ENCODE peak calls at places on chromosomes 4 and X, in six cellular contexts. F is sigmoid colon, X is GM12878, T is endothelial cell of umbilical vein, L is HCT116, H is K562. B is an unnamed sample.

GRCh38 chrX:72041901-72042859 is 89.5 kb downstream of the RTL5 start:
- DNase-seq in F (peak), X (no peak), T (no peak), L (no peak), H (no peak), B (no peak)

GRCh38 chr4:17721496-17722360 is 59.7 kb downstream of the FAM184B start:
- DNase-seq in F (no peak), X (no peak), T (no peak), L (no peak), H (no peak), B (no peak)

GRCh38 chrX:39869846-39870601 is 227.7 kb downstream of the BCOR start:
- DNase-seq in F (no peak), X (no peak), T (peak), L (no peak), H (peak), B (no peak)

GRCh38 chr4:1204828-1205591 is 32.6 kb upstream of the SPON2 start:
- DNase-seq in F (peak), X (no peak), T (no peak), L (no peak), H (no peak), B (peak)

GRCh38 chr4:123398803-123399637 is 2.4 kb downstream of the SPRY1 start:
- DNase-seq in F (peak), X (no peak), T (peak), L (peak), H (no peak), B (peak)

GRCh38 chr4:141246683-141247429 is 26.2 kb downstream of the ZNF330 start:
- DNase-seq in F (no peak), X (no peak), T (no peak), L (no peak), H (peak), B (no peak)

GRCh38 chr4:110637408-110638131 is 14.7 kb upstream of the PITX2 start:
- DNase-seq in F (no peak), X (no peak), T (no peak), L (no peak), H (no peak), B (peak)

GRCh38 chrX:101260435-101260834 is 30.7 kb downstream of the TAF7L start:
- DNase-seq in F (no peak), X (no peak), T (peak), L (no peak), H (peak), B (no peak)

GRCh38 chr4:143188325-143189088 is 3.8 kb downstream of the USP38 start:
- DNase-seq in F (no peak), X (no peak), T (peak), L (no peak), H (no peak), B (no peak)

GRCh38 chrX:85052636-85053343 is 49.1 kb downstream of the APOOL start:
- DNase-seq in F (no peak), X (no peak), T (peak), L (peak), H (no peak), B (no peak)

GRCh38 chr4:92599044-92599443 is 295.3 kb downstream of the GRID2 start:
- DNase-seq in F (no peak), X (no peak), T (no peak), L (no peak), H (no peak), B (no peak)

GRCh38 chrX:80014141-80014940 is at the start of gene TBX22:
- DNase-seq in F (no peak), X (no peak), T (no peak), L (no peak), H (no peak), B (no peak)

GRCh38 chr4:53015681-53016080 is 153.6 kb downstream of the RASL11B start:
- DNase-seq in F (peak), X (no peak), T (peak), L (peak), H (peak), B (no peak)

GRCh38 chrX:20143539-20143938 is 1.9 kb upstream of the EIF1AX start:
- DNase-seq in F (no peak), X (no peak), T (no peak), L (no peak), H (no peak), B (no peak)

GRCh38 chr4:106986486-106986885 is 49.6 kb downstream of the DKK2 start:
- DNase-seq in F (no peak), X (no peak), T (no peak), L (no peak), H (no peak), B (no peak)

GRCh38 chr4:159400782-159401712 is 298.2 kb downstream of the RAPGEF2 start:
- DNase-seq in F (no peak), X (no peak), T (no peak), L (no peak), H (no peak), B (no peak)

GRCh38 chr4:158930573-158930972 is 161.7 kb downstream of the FNIP2 start:
- DNase-seq in F (no peak), X (no peak), T (no peak), L (no peak), H (no peak), B (no peak)

GRCh38 chrX:74104356-74105065 is 199.5 kb upstream of the ZCCHC13 start:
- DNase-seq in F (no peak), X (no peak), T (no peak), L (peak), H (no peak), B (no peak)

GRCh38 chr4:88605744-88606143 is 13.5 kb downstream of the HERC3 start:
- DNase-seq in F (no peak), X (no peak), T (no peak), L (no peak), H (no peak), B (no peak)

GRCh38 chr4:3244002-3244401 is 5.0 kb upstream of the MSANTD1 start:
- DNase-seq in F (no peak), X (no peak), T (no peak), L (no peak), H (no peak), B (no peak)

GRCh38 chr4:139977838-139978604 is 176.0 kb downstream of the MAML3 start:
- DNase-seq in F (no peak), X (no peak), T (no peak), L (no peak), H (no peak), B (no peak)

GRCh38 chrX:139106111-139106510 is 394.6 kb upstream of the FGF13 start:
- DNase-seq in F (no peak), X (no peak), T (no peak), L (no peak), H (no peak), B (no peak)

GRCh38 chr4:184648220-184649025 is 824 bp downstream of the CASP3 start:
- DNase-seq in F (peak), X (no peak), T (peak), L (no peak), H (peak), B (peak)

GRCh38 chr4:71833175-71833900 is 49.5 kb upstream of the GC start:
- DNase-seq in F (no peak), X (no peak), T (no peak), L (no peak), H (peak), B (peak)

GRCh38 chr4:47198791-47199190 is 167.4 kb downstream of the GABRB1 start:
- DNase-seq in F (no peak), X (no peak), T (no peak), L (no peak), H (no peak), B (no peak)
- TF ChIP-seq POLR2AphosphoS5 in F (no peak), X (no peak), T (no peak), L (no peak), H (no peak), B (no peak)

GRCh38 chr4:7826909-7827306 is 112.8 kb downstream of the AFAP1 start:
- DNase-seq in F (peak), X (no peak), T (no peak), L (no peak), H (no peak), B (no peak)
- TF ChIP-seq POLR2A in F (no peak), X (no peak), T (no peak), L (no peak), H (no peak), B (no peak)

GRCh38 chrX:16946361-16946964 is at the start of gene REPS2:
- DNase-seq in F (peak), X (no peak), T (peak), L (peak), H (peak), B (peak)

GRCh38 chrX:16950423-16950822 is 4.0 kb downstream of the REPS2 start:
- DNase-seq in F (no peak), X (no peak), T (no peak), L (no peak), H (no peak), B (no peak)

GRCh38 chrX:16946971-16947562 is 609 bp downstream of the REPS2 start:
- DNase-seq in F (peak), X (no peak), T (no peak), L (no peak), H (no peak), B (peak)
- H3K4me3 ChIP-seq in F (peak), X (peak), T (peak), L (peak), H (peak), B (peak)

GRCh38 chr4:76061977-76062376 is 12.5 kb upstream of the ART3 start:
- DNase-seq in F (no peak), X (no peak), T (no peak), L (no peak), H (no peak), B (no peak)

GRCh38 chr4:76066546-76066945 is 8.0 kb upstream of the ART3 start:
- DNase-seq in F (no peak), X (no peak), T (no peak), L (no peak), H (no peak), B (no peak)

GRCh38 chr4:76072760-76073159 is 1.7 kb upstream of the ART3 start:
- DNase-seq in F (no peak), X (no peak), T (no peak), L (no peak), H (no peak), B (no peak)

GRCh38 chr4:76067652-76068286 is 6.7 kb upstream of the ART3 start:
- DNase-seq in F (peak), X (no peak), T (peak), L (peak), H (peak), B (no peak)
- TF ChIP-seq POLR2AphosphoS5 in F (no peak), X (no peak), T (no peak), L (no peak), H (no peak), B (no peak)

GRCh38 chr4:121790976-121791375 is 10.1 kb upstream of the EXOSC9 start:
- DNase-seq in F (no peak), X (no peak), T (no peak), L (no peak), H (peak), B (no peak)
- TF ChIP-seq POLR2A in F (no peak), X (no peak), T (no peak), L (no peak), H (no peak), B (no peak)

GRCh38 chr4:37243722-37244582 is 591 bp upstream of the NWD2 start:
- DNase-seq in F (no peak), X (no peak), T (no peak), L (no peak), H (no peak), B (no peak)
- H3K4me3 ChIP-seq in F (peak), X (no peak), T (no peak), L (no peak), H (no peak), B (no peak)

DNA sequence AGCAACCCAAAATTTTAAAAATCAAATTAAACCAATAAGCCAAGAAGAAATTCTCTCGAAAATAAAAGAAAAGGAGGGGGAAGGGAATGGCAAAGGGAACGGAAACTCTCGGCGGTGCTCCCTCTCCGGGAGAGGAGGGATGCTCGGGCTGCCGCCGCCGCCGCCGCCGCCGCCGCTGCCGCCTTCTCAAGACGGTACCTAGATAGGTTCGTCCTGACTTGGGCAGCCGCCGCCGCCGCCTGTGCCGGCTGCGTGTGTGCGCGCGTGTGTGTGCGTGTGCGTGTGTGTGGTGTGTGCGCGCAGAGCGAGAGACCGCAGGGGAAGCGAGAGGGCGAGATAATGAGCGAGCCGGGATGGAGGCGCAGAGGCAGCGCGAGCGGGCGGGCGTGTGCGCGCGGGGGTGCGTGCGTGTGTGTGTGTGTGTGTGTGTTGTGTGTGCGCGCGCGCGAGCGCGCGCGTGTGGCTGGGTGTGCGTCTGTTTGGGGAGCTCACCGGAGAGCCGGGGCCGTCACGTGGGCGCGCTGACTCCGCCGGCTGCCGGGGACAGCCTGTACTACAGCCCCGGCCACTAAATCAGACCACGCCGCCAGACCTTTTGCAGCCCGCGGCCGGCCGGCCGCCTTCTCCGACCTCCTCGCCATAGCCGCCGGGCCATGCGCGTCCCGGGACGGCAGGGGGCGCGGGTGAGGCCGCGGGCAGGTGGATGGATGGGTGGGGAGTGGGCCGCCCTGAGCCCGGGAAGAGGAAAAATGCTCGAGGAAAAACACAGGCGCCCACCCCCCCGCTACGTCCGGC is 111.6 kb downstream of the DHX15 start:
- DNase-seq in F (peak), X (no peak), T (peak), L (peak), H (peak), B (peak)
- TF ChIP-seq POLR2AphosphoS5 in F (peak), X (no peak), T (no peak), L (no peak), H (no peak), B (peak)

DNA sequence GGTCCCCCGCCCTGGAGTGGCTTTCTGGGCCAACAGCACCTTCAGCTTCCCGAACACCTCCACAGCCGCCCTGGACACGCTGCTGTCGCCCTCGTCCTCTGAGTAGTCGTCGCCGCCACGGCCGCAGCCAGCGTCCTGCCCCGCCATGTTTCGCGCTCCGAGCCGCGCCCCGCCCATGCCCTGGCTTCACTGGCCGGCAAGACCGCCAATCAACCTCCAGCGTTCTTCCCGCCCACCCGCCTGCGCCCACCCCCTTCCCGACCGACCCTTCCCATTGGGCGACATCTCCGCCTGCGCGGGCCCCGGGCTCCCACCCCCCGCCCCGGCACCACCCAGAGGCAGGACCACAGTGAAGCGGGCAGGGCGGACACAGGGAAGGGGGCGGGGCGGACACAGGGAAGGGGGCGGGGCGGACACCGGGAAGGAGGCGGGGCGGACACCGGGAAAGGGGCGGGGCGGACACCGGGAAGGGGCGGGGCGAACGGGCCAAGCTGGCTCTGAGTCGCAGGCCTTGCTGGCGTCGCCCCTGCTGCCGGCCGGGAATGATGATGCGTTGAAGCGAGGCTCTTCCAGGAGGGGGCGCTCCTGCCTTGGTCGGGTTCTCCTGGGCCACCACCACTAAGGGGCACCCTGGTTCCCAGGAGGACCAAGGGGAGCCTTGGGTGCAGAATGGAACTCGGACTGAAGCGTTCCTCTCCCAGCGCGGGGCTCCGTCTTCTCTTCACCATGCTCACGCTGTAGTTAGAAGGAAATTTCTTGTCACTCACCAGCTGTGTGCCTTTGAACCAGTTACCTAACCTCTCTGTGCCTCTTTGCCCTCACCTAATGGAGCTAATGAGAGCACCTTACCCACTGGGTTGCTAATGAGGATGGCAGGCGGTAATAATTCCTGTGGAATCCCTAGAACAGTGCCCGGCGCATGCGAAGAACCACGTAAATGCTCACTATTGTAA is at the start of gene HAUS7:
- DNase-seq in F (peak), X (peak), T (peak), L (peak), H (peak), B (peak)
- TF ChIP-seq POLR2A in F (no peak), X (peak), T (no peak), L (no peak), H (peak), B (no peak)

GRCh38 chr4:76305033-76305687 is 1.4 kb upstream of the STBD1 start:
- DNase-seq in F (no peak), X (no peak), T (no peak), L (no peak), H (no peak), B (peak)
- H3K4me3 ChIP-seq in F (peak), X (no peak), T (no peak), L (peak), H (no peak), B (peak)

GRCh38 chrX:145865082-145865481 is 47.5 kb downstream of the SLITRK2 start:
- DNase-seq in F (no peak), X (no peak), T (no peak), L (no peak), H (no peak), B (no peak)
- TF ChIP-seq POLR2AphosphoS5 in F (no peak), X (no peak), T (no peak), L (no peak), H (no peak), B (no peak)